ENCODE peak calls at places on chromosomes 12 and 14, in seven cellular contexts. G is H9, A is adipocyte, Q is fibroblast of lung, Y is neural progenitor cell, T is colonic mucosa, M is HCT116. N is an unnamed sample.

GRCh38 chr14:57755018-57755521 is 110.8 kb downstream of the SLC35F4 start:
- DNase-seq in Q (no peak), Y (no peak), T (no peak), G (no peak), A (no peak), M (no peak), N (peak)

GRCh38 chr12:39392154-39392925 is 50.6 kb downstream of the KIF21A start:
- DNase-seq in A (no peak), T (peak), M (no peak), Y (no peak), G (no peak), Q (no peak), N (no peak)

GRCh38 chr14:102504302-102504950 is 5.2 kb downstream of the ANKRD9 start:
- DNase-seq in Q (no peak), Y (no peak), T (no peak), G (peak), M (no peak), A (no peak), N (no peak)

GRCh38 chr12:25107920-25108319 is 87.0 kb downstream of the DNAI7 start:
- DNase-seq in G (no peak), T (no peak), M (no peak), Q (no peak), Y (no peak), A (no peak), N (no peak)

GRCh38 chr12:57488397-57489156 is 709 bp downstream of the MARS1 start:
- DNase-seq in T (no peak), G (no peak), A (peak), Y (peak), M (no peak), Q (no peak), N (peak)

GRCh38 chr12:124862768-124863408 is 776 bp downstream of the SCARB1 start:
- DNase-seq in Y (peak), G (no peak), A (peak), M (no peak), T (peak), Q (peak), N (peak)

GRCh38 chr12:109920266-109920780 is 20.2 kb downstream of the TCHP start:
- DNase-seq in T (no peak), G (no peak), M (no peak), Y (no peak), Q (no peak), A (no peak), N (no peak)

GRCh38 chr12:62435337-62436163 is 31.1 kb upstream of the MON2 start:
- DNase-seq in T (peak), G (peak), M (no peak), Q (peak), A (peak), Y (peak), N (peak)

GRCh38 chr14:106874365-106874764 is 1348.0 kb downstream of the TMEM121 start:
- DNase-seq in T (no peak), M (no peak), Q (no peak), Y (no peak), A (no peak), G (no peak), N (no peak)

GRCh38 chr14:92480856-92481255 is 32.7 kb upstream of the RIN3 start:
- DNase-seq in Y (no peak), Q (no peak), A (no peak), G (no peak), M (no peak), T (peak), N (no peak)

GRCh38 chr14:87745507-87746118 is 247.4 kb downstream of the GALC start:
- DNase-seq in M (peak), Q (peak), Y (peak), T (no peak), G (peak), A (peak), N (peak)

DNA sequence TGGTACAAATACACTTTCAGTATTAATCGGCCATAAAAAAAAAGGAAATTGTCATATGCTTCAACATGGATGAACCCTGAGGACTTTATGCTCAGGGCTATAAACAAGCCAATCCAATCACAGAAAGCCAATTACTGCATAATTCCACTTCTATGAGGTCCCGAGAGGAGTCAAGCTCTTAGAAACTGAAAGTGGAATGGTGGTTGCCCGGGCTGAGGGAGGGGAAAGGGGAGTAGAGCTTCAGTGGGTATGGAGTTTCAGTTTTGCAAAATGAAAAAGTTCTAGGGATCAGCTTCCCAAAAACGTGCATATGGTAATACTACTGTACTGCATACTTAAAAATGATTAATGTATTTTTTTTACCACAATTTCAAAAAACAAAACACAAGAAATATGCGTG is 52.0 kb downstream of the RNF34 start:
- DNase-seq in T (no peak), M (no peak), A (peak), Q (peak), Y (no peak), G (no peak), N (no peak)
- H3K9ac ChIP-seq in T (peak), M (no peak), A (peak), Q (no peak), Y (no peak), G (no peak), N (no peak)

GRCh38 chr14:100289916-100290606 is 16.2 kb downstream of the SLC25A29 start:
- DNase-seq in A (no peak), T (no peak), Y (no peak), G (peak), M (no peak), Q (no peak), N (no peak)
- H3K9ac ChIP-seq in A (no peak), T (no peak), Y (no peak), G (no peak), M (no peak), Q (no peak), N (no peak)

GRCh38 chr12:89863332-89863938 is 154.8 kb upstream of the ATP2B1 start:
- DNase-seq in A (no peak), Y (no peak), Q (no peak), M (no peak), G (no peak), T (no peak), N (no peak)
- H3K9ac ChIP-seq in A (no peak), Y (no peak), Q (no peak), M (no peak), G (no peak), T (no peak), N (no peak)

DNA sequence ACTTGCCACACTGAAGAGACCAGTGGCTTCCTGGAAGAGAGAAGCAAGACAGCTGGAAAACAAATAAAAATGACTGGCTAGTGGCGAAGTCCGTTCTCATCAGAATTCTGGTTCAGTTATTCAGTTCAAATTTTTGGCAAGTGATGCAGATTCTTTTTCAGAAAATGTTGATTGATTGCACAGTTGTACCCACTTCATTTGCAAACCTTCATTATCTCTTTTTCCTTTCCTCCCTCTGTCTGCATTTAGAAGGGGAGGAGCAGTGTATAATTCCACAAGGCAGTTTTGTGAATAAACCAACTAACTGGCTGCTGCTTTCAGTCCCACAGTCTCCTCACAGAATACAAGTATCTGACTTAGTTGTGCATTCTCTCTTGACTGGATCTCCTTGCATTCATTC is 417.5 kb downstream of the NPAS3 start:
- DNase-seq in G (no peak), T (no peak), Q (no peak), A (no peak), Y (no peak), M (no peak), N (no peak)
- H3K9ac ChIP-seq in G (no peak), T (no peak), Q (no peak), A (no peak), Y (no peak), M (no peak), N (no peak)

DNA sequence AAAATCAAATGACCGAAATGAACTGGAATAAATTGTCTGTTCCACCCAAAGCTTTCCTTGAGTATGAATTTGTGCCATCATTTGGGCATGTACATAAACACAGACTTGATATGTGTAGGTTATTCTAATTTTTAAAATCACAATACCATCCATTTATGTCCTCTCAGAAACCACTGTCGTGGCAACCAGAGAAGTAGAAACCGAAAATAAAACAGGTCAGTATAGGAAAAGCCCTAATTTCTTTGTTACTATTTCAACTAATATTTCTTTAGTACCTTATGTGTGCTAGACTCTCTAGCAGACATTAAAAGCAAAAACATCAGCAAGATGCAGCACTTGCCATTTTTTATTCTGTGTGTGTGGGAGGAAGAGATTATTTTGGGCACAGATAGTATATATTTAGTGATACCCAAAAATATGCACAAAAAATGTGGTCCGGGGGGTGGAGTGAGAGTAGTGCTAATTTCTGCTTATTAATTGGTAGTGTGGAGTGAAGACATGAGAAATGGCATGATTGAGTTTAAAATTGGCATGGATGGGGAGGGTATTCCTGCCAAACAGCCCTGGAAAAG is 130.8 kb upstream of the CNTN1 start:
- DNase-seq in Q (no peak), T (no peak), Y (no peak), G (no peak), A (no peak), M (no peak), N (no peak)
- H3K9ac ChIP-seq in Q (no peak), T (no peak), Y (no peak), G (no peak), A (no peak), M (no peak), N (no peak)

DNA sequence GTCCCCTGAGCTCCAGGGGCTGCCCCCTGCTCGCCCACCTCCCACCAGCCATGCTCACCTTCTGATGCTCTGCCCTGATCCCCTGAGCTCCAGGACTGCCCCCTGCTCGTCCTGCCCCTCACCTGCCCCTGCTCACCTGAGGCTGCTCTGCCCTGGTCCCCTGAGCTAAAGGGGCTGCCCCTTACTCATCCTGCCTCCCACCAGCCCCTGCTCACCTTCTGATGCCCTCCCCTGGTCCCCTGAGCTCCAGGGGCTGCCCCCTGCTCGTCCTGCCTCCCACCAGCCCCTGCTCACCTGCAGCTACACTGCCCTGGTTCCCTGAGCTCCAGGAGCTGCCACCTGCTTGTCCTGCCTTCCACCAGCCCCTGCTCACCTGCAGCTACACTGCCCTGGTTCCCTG is 247.2 kb downstream of the TMEM121 start:
- DNase-seq in Q (no peak), G (no peak), Y (no peak), A (no peak), T (no peak), M (no peak), N (no peak)
- H3K9ac ChIP-seq in Q (no peak), G (no peak), Y (no peak), A (no peak), T (no peak), M (no peak), N (no peak)

GRCh38 chr12:117968826-117969659 is at the start of gene KSR2:
- DNase-seq in G (peak), Q (no peak), T (peak), A (peak), M (peak), Y (peak), N (peak)
- H3K9ac ChIP-seq in G (peak), Q (no peak), T (peak), A (no peak), M (peak), Y (peak), N (peak)

DNA sequence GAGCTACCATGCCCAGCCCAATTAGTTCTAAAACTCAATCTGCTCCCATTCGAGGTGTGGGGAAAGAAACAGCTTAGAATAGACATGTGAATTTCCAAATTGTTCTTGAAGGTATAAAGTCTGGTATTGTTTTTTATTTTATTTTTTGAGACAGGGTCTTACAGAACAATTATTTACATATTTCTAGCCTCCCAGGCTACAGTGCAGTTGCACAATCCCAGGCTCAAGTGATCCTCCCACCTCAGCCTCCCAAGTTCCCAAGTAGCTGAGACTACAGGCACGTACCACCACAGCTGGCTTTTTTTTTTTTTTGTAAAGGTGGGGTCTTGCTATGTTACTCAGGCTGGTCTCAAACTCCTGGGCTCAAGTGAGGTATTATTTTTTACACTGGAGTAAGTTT is 6.3 kb downstream of the SLC11A2 start:
- DNase-seq in G (no peak), Y (no peak), Q (no peak), A (no peak), T (no peak), M (no peak), N (no peak)
- H3K9ac ChIP-seq in G (no peak), Y (no peak), Q (no peak), A (no peak), T (no peak), M (no peak), N (no peak)

DNA sequence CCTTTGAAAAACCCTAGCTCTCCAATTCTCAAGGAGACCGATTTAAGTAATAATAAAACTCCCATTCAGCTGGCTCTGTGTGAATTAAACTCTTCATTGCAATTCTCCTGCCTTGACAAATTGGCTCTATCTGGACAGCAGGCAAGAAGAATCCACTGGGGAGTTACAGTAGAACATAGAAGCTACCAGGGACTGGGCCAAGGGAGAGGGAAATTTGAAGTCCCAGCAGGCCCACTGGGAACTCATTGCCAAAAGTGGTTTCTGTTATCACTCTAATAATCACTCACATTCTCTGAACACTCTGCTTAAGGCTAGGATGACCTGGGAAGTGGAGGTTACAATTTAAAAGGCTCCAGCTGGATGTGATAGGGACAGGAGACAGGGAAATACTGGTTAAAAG is 384.5 kb upstream of the CCDC196 start:
- DNase-seq in Q (no peak), M (no peak), Y (no peak), G (no peak), T (no peak), A (no peak), N (no peak)
- H3K9ac ChIP-seq in Q (no peak), M (no peak), Y (no peak), G (no peak), T (no peak), A (no peak), N (no peak)

DNA sequence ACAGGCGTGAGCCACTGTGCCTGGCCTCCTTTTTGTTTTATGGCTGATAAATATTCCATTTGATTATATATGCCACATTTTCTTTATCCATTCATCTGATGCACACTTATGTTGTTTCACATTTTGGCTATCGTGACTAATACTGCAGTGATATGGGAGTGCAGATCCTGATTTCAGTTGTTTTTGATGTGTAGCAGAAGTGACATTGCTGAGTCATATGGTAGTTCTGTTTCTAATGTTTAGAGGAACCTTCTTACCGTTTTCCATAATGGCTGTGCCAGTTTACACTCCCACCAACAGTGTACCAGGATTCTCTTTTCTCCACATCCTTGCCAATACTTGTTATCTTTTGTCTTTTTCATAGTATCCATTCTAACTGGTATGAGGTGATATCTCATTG is 235.9 kb downstream of the ERC1 start:
- DNase-seq in Y (no peak), T (no peak), M (no peak), Q (no peak), A (no peak), G (no peak), N (no peak)
- H3K9ac ChIP-seq in Y (no peak), T (no peak), M (no peak), Q (no peak), A (no peak), G (no peak), N (no peak)